ENCODE peak calls at places on chromosomes 11 and 22, in five cellular contexts. One of them, this sample, is unnamed.

GRCh38 chr11:36015806-36016205 is 71.9 kb downstream of the LDLRAD3 start:
- DNase-seq in adrenal gland: no peak
- DNase-seq in cardiac fibroblast: no peak
- DNase-seq in pancreas: no peak
- DNase-seq in A549: no peak
- DNase-seq in this sample: peak

GRCh38 chr11:34300571-34301295 is 57.1 kb downstream of the ABTB2 start:
- DNase-seq in adrenal gland: no peak
- DNase-seq in cardiac fibroblast: no peak
- DNase-seq in pancreas: no peak
- DNase-seq in A549: no peak
- DNase-seq in this sample: no peak

GRCh38 chr11:115765803-115766239 is 261.6 kb upstream of the CADM1 start:
- DNase-seq in adrenal gland: no peak
- DNase-seq in cardiac fibroblast: peak
- DNase-seq in pancreas: no peak
- DNase-seq in A549: peak
- DNase-seq in this sample: no peak

GRCh38 chr22:40479887-40480538 is 109.6 kb downstream of the SGSM3 start:
- DNase-seq in adrenal gland: no peak
- DNase-seq in cardiac fibroblast: peak
- DNase-seq in pancreas: no peak
- DNase-seq in A549: no peak
- DNase-seq in this sample: no peak

GRCh38 chr11:113778111-113778910 is 1.3 kb upstream of the CLDN25 start:
- DNase-seq in adrenal gland: peak
- DNase-seq in cardiac fibroblast: peak
- DNase-seq in pancreas: peak
- DNase-seq in A549: no peak
- DNase-seq in this sample: no peak

GRCh38 chr11:103682318-103683184 is 353.9 kb upstream of the DDI1 start:
- DNase-seq in adrenal gland: peak
- DNase-seq in cardiac fibroblast: peak
- DNase-seq in pancreas: peak
- DNase-seq in A549: peak
- DNase-seq in this sample: peak

GRCh38 chr11:115168229-115168671 is 336.0 kb downstream of the CADM1 start:
- DNase-seq in adrenal gland: peak
- DNase-seq in cardiac fibroblast: no peak
- DNase-seq in pancreas: peak
- DNase-seq in A549: no peak
- DNase-seq in this sample: no peak

GRCh38 chr22:46131151-46131587 is 19.2 kb upstream of the PPARA start:
- DNase-seq in adrenal gland: no peak
- DNase-seq in cardiac fibroblast: no peak
- DNase-seq in pancreas: no peak
- DNase-seq in A549: no peak
- DNase-seq in this sample: peak

GRCh38 chr22:22239311-22239939 is 5.2 kb upstream of the VPREB1 start:
- DNase-seq in adrenal gland: no peak
- DNase-seq in cardiac fibroblast: no peak
- DNase-seq in pancreas: no peak
- DNase-seq in A549: no peak
- DNase-seq in this sample: no peak

GRCh38 chr11:64660706-64661105 is 62.3 kb downstream of the NRXN2 start:
- DNase-seq in adrenal gland: no peak
- DNase-seq in cardiac fibroblast: no peak
- DNase-seq in pancreas: no peak
- DNase-seq in A549: no peak
- DNase-seq in this sample: no peak

GRCh38 chr22:22424210-22424800 is 84.2 kb downstream of the ZNF280B start:
- DNase-seq in adrenal gland: no peak
- DNase-seq in cardiac fibroblast: no peak
- DNase-seq in pancreas: no peak
- DNase-seq in A549: no peak
- DNase-seq in this sample: peak

GRCh38 chr11:44258190-44258489 is 51.8 kb downstream of the ALX4 start:
- DNase-seq in adrenal gland: no peak
- DNase-seq in cardiac fibroblast: peak
- DNase-seq in pancreas: no peak
- DNase-seq in A549: no peak
- DNase-seq in this sample: peak

GRCh38 chr11:86738615-86739014 is 61.7 kb upstream of the PRSS23 start:
- DNase-seq in adrenal gland: no peak
- DNase-seq in cardiac fibroblast: no peak
- DNase-seq in pancreas: no peak
- DNase-seq in A549: no peak
- DNase-seq in this sample: no peak

GRCh38 chr11:68979931-68980775 is 633 bp downstream of the MRGPRD start:
- DNase-seq in adrenal gland: peak
- DNase-seq in cardiac fibroblast: no peak
- DNase-seq in pancreas: no peak
- DNase-seq in A549: no peak
- DNase-seq in this sample: no peak

GRCh38 chr22:44305888-44306287 is 6.9 kb downstream of the SHISAL1 start:
- DNase-seq in adrenal gland: no peak
- DNase-seq in cardiac fibroblast: no peak
- DNase-seq in pancreas: no peak
- DNase-seq in A549: no peak
- DNase-seq in this sample: no peak

GRCh38 chr11:64870893-64871849 is 7.2 kb downstream of the EHD1 start:
- DNase-seq in adrenal gland: no peak
- DNase-seq in cardiac fibroblast: no peak
- DNase-seq in pancreas: peak
- DNase-seq in A549: no peak
- DNase-seq in this sample: no peak

GRCh38 chr11:87019582-87020271 is 18.0 kb upstream of the TMEM135 start:
- DNase-seq in adrenal gland: no peak
- DNase-seq in cardiac fibroblast: peak
- DNase-seq in pancreas: no peak
- DNase-seq in A549: no peak
- DNase-seq in this sample: no peak

GRCh38 chr22:50640857-50641647 is 13.1 kb upstream of the ARSA start:
- DNase-seq in adrenal gland: peak
- DNase-seq in cardiac fibroblast: peak
- DNase-seq in pancreas: no peak
- DNase-seq in A549: no peak
- DNase-seq in this sample: no peak

GRCh38 chr22:19772422-19772672 is 11.8 kb downstream of the TBX1 start:
- DNase-seq in adrenal gland: no peak
- DNase-seq in cardiac fibroblast: no peak
- DNase-seq in pancreas: no peak
- DNase-seq in A549: no peak
- DNase-seq in this sample: no peak

GRCh38 chr22:28647216-28647615 is 32.4 kb downstream of the TTC28 start:
- DNase-seq in adrenal gland: no peak
- DNase-seq in cardiac fibroblast: no peak
- DNase-seq in pancreas: no peak
- DNase-seq in A549: no peak
- DNase-seq in this sample: no peak

GRCh38 chr11:86798988-86799387 is 1.4 kb upstream of the PRSS23 start:
- DNase-seq in adrenal gland: no peak
- DNase-seq in cardiac fibroblast: peak
- DNase-seq in pancreas: no peak
- DNase-seq in A549: peak
- DNase-seq in this sample: peak

GRCh38 chr11:62664405-62665074 is 470 bp downstream of the C11orf98 start:
- DNase-seq in adrenal gland: peak
- DNase-seq in cardiac fibroblast: peak
- DNase-seq in pancreas: peak
- DNase-seq in A549: peak
- DNase-seq in this sample: peak

GRCh38 chr11:34223021-34223813 is 117.8 kb downstream of the NAT10 start:
- DNase-seq in adrenal gland: peak
- DNase-seq in cardiac fibroblast: peak
- DNase-seq in pancreas: peak
- DNase-seq in A549: no peak
- DNase-seq in this sample: peak

GRCh38 chr11:61696602-61697001 is 16.4 kb downstream of the DAGLA start:
- DNase-seq in adrenal gland: no peak
- DNase-seq in cardiac fibroblast: no peak
- DNase-seq in pancreas: no peak
- DNase-seq in A549: no peak
- DNase-seq in this sample: no peak

DNA sequence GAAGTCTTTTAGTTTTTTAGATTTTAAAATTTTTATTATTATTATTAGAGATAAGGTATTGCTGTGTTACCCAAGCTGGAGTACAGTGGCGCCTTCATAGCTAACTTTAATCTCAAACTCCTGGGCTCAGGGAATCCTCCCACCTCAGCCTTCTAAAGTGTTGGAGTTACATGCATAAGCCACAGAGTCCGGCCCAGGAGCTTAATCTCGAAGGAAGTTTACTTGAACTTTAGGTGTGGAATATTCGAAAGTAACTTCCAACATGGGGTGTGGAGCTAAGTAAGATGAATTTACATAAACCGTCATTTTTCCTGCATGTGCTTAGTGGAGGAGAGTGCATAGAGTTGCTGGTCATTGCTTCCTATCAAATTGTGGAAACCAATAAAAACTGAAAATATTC is 1.4 kb downstream of the ATG13 start:
- DNase-seq in adrenal gland: peak
- DNase-seq in cardiac fibroblast: peak
- DNase-seq in pancreas: no peak
- DNase-seq in A549: no peak
- DNase-seq in this sample: peak
- H3K4me3 ChIP-seq in adrenal gland: no peak
- H3K4me3 ChIP-seq in cardiac fibroblast: no peak
- H3K4me3 ChIP-seq in pancreas: no peak
- H3K4me3 ChIP-seq in A549: peak
- H3K4me3 ChIP-seq in this sample: no peak

DNA sequence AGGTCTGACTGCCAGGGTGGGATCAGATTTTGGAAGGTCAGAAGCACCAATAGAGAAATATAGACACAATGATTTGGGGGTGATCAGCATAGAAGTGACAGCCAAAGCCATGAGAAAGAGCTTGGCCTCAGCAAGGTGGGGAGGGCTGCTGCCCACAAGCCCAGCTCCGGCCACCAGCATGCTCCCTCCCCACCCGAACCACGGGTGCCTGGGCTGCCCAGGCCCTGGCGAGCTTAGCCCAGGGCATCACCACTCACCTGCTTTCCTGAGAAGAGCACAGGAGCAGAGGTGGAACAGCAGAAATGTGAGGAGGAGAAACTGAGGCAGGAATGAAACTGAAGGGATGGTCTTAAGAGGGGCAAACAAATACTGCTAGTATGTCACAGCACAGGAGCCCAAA is 48.8 kb downstream of the LRFN4 start:
- DNase-seq in adrenal gland: no peak
- DNase-seq in cardiac fibroblast: no peak
- DNase-seq in pancreas: no peak
- DNase-seq in A549: no peak
- DNase-seq in this sample: no peak
- H3K4me3 ChIP-seq in adrenal gland: no peak
- H3K4me3 ChIP-seq in cardiac fibroblast: no peak
- H3K4me3 ChIP-seq in pancreas: no peak
- H3K4me3 ChIP-seq in A549: no peak
- H3K4me3 ChIP-seq in this sample: no peak

DNA sequence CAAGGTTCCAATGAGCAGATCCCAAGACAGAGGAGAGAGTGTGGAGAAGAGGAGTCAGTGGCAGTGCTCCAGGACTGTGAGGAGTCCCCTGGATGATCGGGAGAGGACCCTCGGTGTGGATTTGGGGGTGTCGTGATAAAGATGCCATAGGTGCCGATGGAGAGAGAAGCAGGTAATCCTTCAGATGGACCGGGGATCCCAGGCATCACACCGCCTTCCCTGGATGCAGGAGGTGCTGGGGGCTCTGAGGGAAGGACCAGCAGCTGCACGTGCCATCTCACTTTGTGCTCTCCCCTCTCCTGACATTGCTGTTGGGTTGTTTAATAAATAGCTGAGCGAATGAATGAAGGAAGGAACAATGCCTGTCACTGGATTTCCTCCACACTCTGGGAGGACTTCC is 744.1 kb downstream of the BRD1 start:
- DNase-seq in adrenal gland: no peak
- DNase-seq in cardiac fibroblast: no peak
- DNase-seq in pancreas: no peak
- DNase-seq in A549: no peak
- DNase-seq in this sample: no peak
- H3K4me3 ChIP-seq in adrenal gland: no peak
- H3K4me3 ChIP-seq in cardiac fibroblast: no peak
- H3K4me3 ChIP-seq in pancreas: no peak
- H3K4me3 ChIP-seq in A549: no peak
- H3K4me3 ChIP-seq in this sample: no peak

GRCh38 chr11:57764972-57765371 is 3.4 kb downstream of the CTNND1 start:
- DNase-seq in adrenal gland: no peak
- DNase-seq in cardiac fibroblast: no peak
- DNase-seq in pancreas: no peak
- DNase-seq in A549: no peak
- DNase-seq in this sample: no peak
- H3K4me3 ChIP-seq in adrenal gland: no peak
- H3K4me3 ChIP-seq in cardiac fibroblast: peak
- H3K4me3 ChIP-seq in pancreas: no peak
- H3K4me3 ChIP-seq in A549: no peak
- H3K4me3 ChIP-seq in this sample: no peak

GRCh38 chr11:13108416-13108815 is 99.3 kb downstream of the RASSF10 start:
- DNase-seq in adrenal gland: no peak
- DNase-seq in cardiac fibroblast: no peak
- DNase-seq in pancreas: no peak
- DNase-seq in A549: no peak
- DNase-seq in this sample: no peak

GRCh38 chr11:13110145-13110544 is 101.0 kb downstream of the RASSF10 start:
- DNase-seq in adrenal gland: no peak
- DNase-seq in cardiac fibroblast: no peak
- DNase-seq in pancreas: no peak
- DNase-seq in A549: no peak
- DNase-seq in this sample: no peak

GRCh38 chr11:13109616-13110015 is 100.5 kb downstream of the RASSF10 start:
- DNase-seq in adrenal gland: no peak
- DNase-seq in cardiac fibroblast: no peak
- DNase-seq in pancreas: no peak
- DNase-seq in A549: no peak
- DNase-seq in this sample: no peak

GRCh38 chr11:13111813-13112130 is 102.7 kb downstream of the RASSF10 start:
- DNase-seq in adrenal gland: no peak
- DNase-seq in cardiac fibroblast: no peak
- DNase-seq in pancreas: no peak
- DNase-seq in A549: no peak
- DNase-seq in this sample: no peak

GRCh38 chr11:13110929-13111812 is 102.1 kb downstream of the RASSF10 start:
- DNase-seq in adrenal gland: peak
- DNase-seq in cardiac fibroblast: peak
- DNase-seq in pancreas: no peak
- DNase-seq in A549: peak
- DNase-seq in this sample: peak
- H3K4me3 ChIP-seq in adrenal gland: no peak
- H3K4me3 ChIP-seq in cardiac fibroblast: no peak
- H3K4me3 ChIP-seq in pancreas: no peak
- H3K4me3 ChIP-seq in A549: no peak
- H3K4me3 ChIP-seq in this sample: no peak